ENCODE peak calls at places on chromosome 18, in five cellular contexts. A is progenitor cell of endocrine pancreas, G is PC-3, E is WTC11, F is OCI-LY7. V is an unnamed sample.

GRCh38 chr18:79506191-79507075 is 110.7 kb downstream of the NFATC1 start:
- DNase-seq in A (no peak), G (no peak), E (no peak), F (no peak), V (peak; percentile 0)

GRCh38 chr18:13221821-13222220 is 3.3 kb downstream of the LDLRAD4 start:
- DNase-seq in A (no peak), G (no peak), E (no peak), F (no peak), V (no peak)

GRCh38 chr18:75377258-75377657 is 50.2 kb downstream of the SMIM21 start:
- DNase-seq in A (no peak), G (no peak), E (no peak), F (no peak), V (no peak)

GRCh38 chr18:777021-777420 is 35.0 kb downstream of the YES1 start:
- DNase-seq in A (no peak), G (no peak), E (no peak), F (no peak), V (no peak)

GRCh38 chr18:44453505-44453904 is 227.2 kb upstream of the SETBP1 start:
- DNase-seq in A (no peak), G (no peak), E (no peak), F (no peak), V (no peak)

GRCh38 chr18:2704541-2704940 is 49.0 kb downstream of the SMCHD1 start:
- DNase-seq in A (no peak), G (no peak), E (no peak), F (no peak), V (no peak)

GRCh38 chr18:34787931-34788532 is 77.9 kb downstream of the DTNA start:
- DNase-seq in A (no peak), G (peak; percentile 58), E (no peak), F (peak; percentile 47), V (peak; percentile 58)

GRCh38 chr18:79681484-79682387 is 2.1 kb downstream of the CTDP1 start:
- DNase-seq in A (no peak), G (peak; percentile 15), E (no peak), F (no peak), V (peak; percentile 76)

GRCh38 chr18:49015886-49016647 is 65.3 kb upstream of the SMAD7 start:
- DNase-seq in A (no peak), G (no peak), E (no peak), F (no peak), V (no peak)

GRCh38 chr18:28469946-28470345 is 293.0 kb upstream of the CDH2 start:
- DNase-seq in A (no peak), G (no peak), E (no peak), F (no peak), V (no peak)

GRCh38 chr18:73758446-73758845 is 389.2 kb downstream of the FBXO15 start:
- DNase-seq in A (no peak), G (peak; percentile 71), E (no peak), F (no peak), V (no peak)

GRCh38 chr18:49690307-49690706 is 123.0 kb downstream of the ACAA2 start:
- DNase-seq in A (no peak), G (peak; percentile 78), E (no peak), F (no peak), V (no peak)

GRCh38 chr18:70553245-70553960 is 264.6 kb downstream of the SOCS6 start:
- DNase-seq in A (no peak), G (no peak), E (no peak), F (no peak), V (no peak)

GRCh38 chr18:449374-449773 is 51.1 kb downstream of the COLEC12 start:
- DNase-seq in A (no peak), G (peak; percentile 45), E (peak; percentile 19), F (no peak), V (no peak)

GRCh38 chr18:55575949-55576348 is 12.0 kb downstream of the TCF4 start:
- DNase-seq in A (no peak), G (no peak), E (no peak), F (no peak), V (no peak)

GRCh38 chr18:627211-627610 is 30.2 kb upstream of the TYMS start:
- DNase-seq in A (no peak), G (no peak), E (no peak), F (no peak), V (no peak)

GRCh38 chr18:54983041-54983686 is 23.9 kb upstream of the CCDC68 start:
- DNase-seq in A (no peak), G (peak; percentile 82), E (no peak), F (peak; percentile 43), V (no peak)

GRCh38 chr18:25113081-25113480 is 238.9 kb downstream of the ZNF521 start:
- DNase-seq in A (no peak), G (no peak), E (no peak), F (no peak), V (no peak)

GRCh38 chr18:48792611-48793368 is 158.0 kb downstream of the SMAD7 start:
- DNase-seq in A (no peak), G (no peak), E (peak; percentile 5), F (no peak), V (no peak)

GRCh38 chr18:61823595-61823994 is 69.2 kb downstream of the RNF152 start:
- DNase-seq in A (no peak), G (no peak), E (no peak), F (no peak), V (no peak)

GRCh38 chr18:46253498-46253897 is 149.3 kb downstream of the HAUS1 start:
- DNase-seq in A (no peak), G (peak; percentile 6), E (no peak), F (no peak), V (no peak)

GRCh38 chr18:46260016-46260878 is 156.1 kb downstream of the HAUS1 start:
- DNase-seq in A (no peak), G (peak; percentile 48), E (no peak), F (no peak), V (no peak)

GRCh38 chr18:46260879-46261143 is 156.6 kb downstream of the HAUS1 start:
- DNase-seq in A (no peak), G (peak; percentile 48), E (no peak), F (no peak), V (no peak)

GRCh38 chr18:46252754-46253153 is 148.6 kb downstream of the HAUS1 start:
- DNase-seq in A (no peak), G (no peak), E (no peak), F (no peak), V (no peak)

GRCh38 chr18:46256078-46256477 is 151.9 kb downstream of the HAUS1 start:
- DNase-seq in A (no peak), G (no peak), E (no peak), F (no peak), V (no peak)
- TF ChIP-seq CTCF in A (no peak), G (no peak), E (no peak), F (no peak), V (no peak)

DNA sequence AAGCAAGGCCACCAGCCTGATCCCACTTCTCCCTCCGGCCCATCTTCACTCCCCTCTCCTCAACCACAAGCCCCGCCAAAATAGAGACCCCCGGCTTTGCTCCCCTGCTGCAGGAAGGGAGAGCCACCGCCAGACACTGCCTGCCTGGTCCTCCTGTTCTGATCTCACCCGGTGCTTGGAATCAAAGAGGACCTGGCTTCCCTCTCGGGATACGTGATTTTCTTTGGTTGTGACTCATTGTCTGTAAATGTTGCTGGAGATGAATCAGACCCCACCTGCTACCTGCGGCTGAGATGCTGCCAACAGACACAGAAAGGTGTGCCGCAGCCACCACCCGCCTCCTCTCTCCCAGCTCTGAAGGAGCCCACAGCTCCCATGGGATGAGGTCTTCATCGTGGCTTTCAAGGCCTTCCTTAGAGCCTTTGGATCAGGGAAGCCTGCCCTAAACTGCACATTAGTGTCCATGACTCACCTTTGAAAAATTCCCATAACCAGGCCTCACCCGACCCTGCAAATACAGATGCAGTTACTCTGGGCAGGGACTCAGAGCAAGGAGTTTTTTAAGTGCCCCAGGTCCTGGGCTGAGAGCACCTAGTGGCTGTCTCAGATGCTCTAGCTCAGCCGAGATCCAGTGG is 79.4 kb upstream of the ZNF532 start:
- DNase-seq in A (no peak), G (peak; percentile 98), E (no peak), F (no peak), V (no peak)
- TF ChIP-seq CTCF in A (no peak), G (peak; percentile 31), E (no peak), F (no peak), V (no peak)

GRCh38 chr18:39340418-39340817 is 1774.8 kb upstream of the CELF4 start:
- DNase-seq in A (no peak), G (no peak), E (no peak), F (no peak), V (no peak)
- TF ChIP-seq CTCF in A (no peak), G (no peak), E (no peak), F (no peak), V (no peak)

GRCh38 chr18:5604778-5605177 is 61.0 kb upstream of the EPB41L3 start:
- DNase-seq in A (no peak), G (no peak), E (no peak), F (no peak), V (no peak)
- TF ChIP-seq CTCF in A (no peak), G (peak; percentile 34), E (no peak), F (no peak), V (no peak)

DNA sequence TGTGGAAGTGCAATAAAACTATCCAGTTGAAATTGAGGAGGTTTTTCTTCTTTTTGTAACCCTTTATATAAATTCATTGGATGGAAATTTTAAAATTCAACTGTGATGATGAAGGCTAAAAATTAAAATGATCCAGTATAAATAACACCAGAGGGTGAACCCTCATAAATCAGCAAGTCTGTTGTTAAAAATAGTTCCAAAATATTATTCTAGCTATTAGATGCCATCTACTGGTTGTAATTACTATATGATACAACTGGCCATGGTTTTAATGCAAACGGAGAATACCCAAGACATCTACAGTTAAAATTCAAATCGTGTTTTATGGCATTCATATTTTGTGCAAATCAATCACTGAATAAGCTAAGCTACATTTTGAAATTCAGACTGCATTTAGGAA is 53.8 kb downstream of the TMEM200C start:
- DNase-seq in A (no peak), G (no peak), E (no peak), F (no peak), V (no peak)
- TF ChIP-seq CTCF in A (no peak), G (peak; percentile 42), E (no peak), F (peak; percentile 30), V (no peak)

GRCh38 chr18:23207191-23207955 is 72.1 kb downstream of the CABLES1 start:
- DNase-seq in A (no peak), G (peak; percentile 44), E (no peak), F (peak; percentile 54), V (peak; percentile 39)
- TF ChIP-seq CTCF in A (peak; percentile 18), G (peak; percentile 64), E (peak; percentile 87), F (peak; percentile 87), V (no peak)

GRCh38 chr18:71784777-71785176 is 759.4 kb downstream of the CBLN2 start:
- DNase-seq in A (no peak), G (peak; percentile 46), E (no peak), F (peak; percentile 0), V (peak; percentile 22)
- TF ChIP-seq CTCF in A (peak; percentile 42), G (peak; percentile 53), E (peak; percentile 14), F (peak; percentile 61), V (peak; percentile 41)

DNA sequence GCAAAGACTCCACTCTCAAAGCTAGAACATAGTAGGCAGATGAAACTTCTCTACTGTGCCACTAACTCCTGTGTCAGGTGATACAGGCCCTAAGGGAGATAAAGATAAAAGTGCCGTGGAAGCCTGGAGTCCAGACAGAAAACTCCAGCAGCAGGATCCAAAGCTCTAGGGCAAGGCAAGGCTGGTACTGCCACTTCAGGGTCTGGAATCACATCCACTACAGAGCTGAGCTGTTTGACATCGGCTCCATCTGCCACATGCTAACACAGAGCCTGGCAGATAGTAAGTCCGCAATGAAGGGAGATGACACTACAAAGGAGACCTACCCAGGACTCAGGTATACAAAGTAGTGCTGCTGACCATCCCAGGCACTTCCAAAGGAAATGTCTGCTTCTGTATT is 34.4 kb downstream of the EPG5 start:
- DNase-seq in A (no peak), G (no peak), E (no peak), F (no peak), V (no peak)
- TF ChIP-seq CTCF in A (no peak), G (no peak), E (no peak), F (no peak), V (no peak)

GRCh38 chr18:39966275-39966674 is 1988.8 kb upstream of the PIK3C3 start:
- DNase-seq in A (no peak), G (peak; percentile 26), E (peak; percentile 41), F (no peak), V (no peak)
- TF ChIP-seq CTCF in A (peak; percentile 37), G (peak; percentile 46), E (no peak), F (no peak), V (no peak)